ENCODE peak calls at places on chromosomes 7 and 10, in nine cellular contexts. One of them, this sample, is unnamed.

GRCh38 chr10:109701583-109702215 is 221.6 kb downstream of the XPNPEP1 start:
- DNase-seq in iris pigment epithelial cell: peak; percentile 1
- DNase-seq in ACHN: no peak
- DNase-seq in CD8-positive, alpha-beta T cell: no peak
- DNase-seq in cardiac fibroblast: no peak
- DNase-seq in GDM1: no peak
- DNase-seq in fibroblast of lung: no peak
- DNase-seq in left ventricle myocardium inferior: no peak
- DNase-seq in astrocyte of the spinal cord: no peak
- DNase-seq in this sample: no peak

GRCh38 chr10:29387269-29387668 is 98.4 kb downstream of the LYZL1 start:
- DNase-seq in cardiac fibroblast: no peak
- DNase-seq in astrocyte of the spinal cord: no peak
- DNase-seq in left ventricle myocardium inferior: no peak
- DNase-seq in iris pigment epithelial cell: no peak
- DNase-seq in CD8-positive, alpha-beta T cell: no peak
- DNase-seq in GDM1: no peak
- DNase-seq in ACHN: no peak
- DNase-seq in fibroblast of lung: no peak
- DNase-seq in this sample: no peak

GRCh38 chr7:150458235-150458634 is 7.8 kb downstream of the GIMAP8 start:
- DNase-seq in iris pigment epithelial cell: no peak
- DNase-seq in GDM1: no peak
- DNase-seq in CD8-positive, alpha-beta T cell: no peak
- DNase-seq in astrocyte of the spinal cord: no peak
- DNase-seq in left ventricle myocardium inferior: no peak
- DNase-seq in ACHN: no peak
- DNase-seq in fibroblast of lung: no peak
- DNase-seq in cardiac fibroblast: no peak
- DNase-seq in this sample: no peak

GRCh38 chr10:31896972-31897384 is 31.7 kb downstream of the ARHGAP12 start:
- DNase-seq in ACHN: no peak
- DNase-seq in GDM1: no peak
- DNase-seq in iris pigment epithelial cell: peak; percentile 46
- DNase-seq in cardiac fibroblast: peak; percentile 81
- DNase-seq in astrocyte of the spinal cord: peak; percentile 78
- DNase-seq in fibroblast of lung: peak; percentile 84
- DNase-seq in left ventricle myocardium inferior: no peak
- DNase-seq in CD8-positive, alpha-beta T cell: no peak
- DNase-seq in this sample: peak; percentile 57

GRCh38 chr7:142873281-142873784 is 12.2 kb downstream of the TRPV6 start:
- DNase-seq in astrocyte of the spinal cord: no peak
- DNase-seq in GDM1: no peak
- DNase-seq in fibroblast of lung: no peak
- DNase-seq in ACHN: peak; percentile 37
- DNase-seq in left ventricle myocardium inferior: no peak
- DNase-seq in cardiac fibroblast: peak; percentile 6
- DNase-seq in CD8-positive, alpha-beta T cell: no peak
- DNase-seq in iris pigment epithelial cell: peak; percentile 15
- DNase-seq in this sample: no peak

GRCh38 chr10:101301111-101301731 is 52.7 kb upstream of the BTRC start:
- DNase-seq in iris pigment epithelial cell: peak; percentile 57
- DNase-seq in GDM1: peak; percentile 60
- DNase-seq in cardiac fibroblast: peak; percentile 55
- DNase-seq in ACHN: peak; percentile 59
- DNase-seq in fibroblast of lung: no peak
- DNase-seq in astrocyte of the spinal cord: no peak
- DNase-seq in CD8-positive, alpha-beta T cell: peak; percentile 21
- DNase-seq in left ventricle myocardium inferior: no peak
- DNase-seq in this sample: peak; percentile 46

GRCh38 chr10:129937351-129937751 is 26.7 kb downstream of the EBF3 start:
- DNase-seq in fibroblast of lung: no peak
- DNase-seq in left ventricle myocardium inferior: peak; percentile 11
- DNase-seq in iris pigment epithelial cell: no peak
- DNase-seq in cardiac fibroblast: no peak
- DNase-seq in astrocyte of the spinal cord: no peak
- DNase-seq in CD8-positive, alpha-beta T cell: no peak
- DNase-seq in GDM1: no peak
- DNase-seq in ACHN: no peak
- DNase-seq in this sample: no peak

GRCh38 chr10:42974693-42975002 is 102.2 kb upstream of the RET start:
- DNase-seq in left ventricle myocardium inferior: no peak
- DNase-seq in ACHN: no peak
- DNase-seq in fibroblast of lung: no peak
- DNase-seq in GDM1: no peak
- DNase-seq in cardiac fibroblast: no peak
- DNase-seq in iris pigment epithelial cell: no peak
- DNase-seq in astrocyte of the spinal cord: no peak
- DNase-seq in CD8-positive, alpha-beta T cell: no peak
- DNase-seq in this sample: no peak

GRCh38 chr10:34434119-34434594 is 380.9 kb downstream of the PARD3 start:
- DNase-seq in GDM1: no peak
- DNase-seq in cardiac fibroblast: peak; percentile 84
- DNase-seq in left ventricle myocardium inferior: no peak
- DNase-seq in fibroblast of lung: peak; percentile 73
- DNase-seq in astrocyte of the spinal cord: peak; percentile 79
- DNase-seq in CD8-positive, alpha-beta T cell: no peak
- DNase-seq in iris pigment epithelial cell: peak; percentile 93
- DNase-seq in ACHN: no peak
- DNase-seq in this sample: peak; percentile 14

GRCh38 chr10:26438534-26439269 is 561 bp downstream of the APBB1IP start:
- DNase-seq in ACHN: peak; percentile 50
- DNase-seq in fibroblast of lung: peak; percentile 30
- DNase-seq in CD8-positive, alpha-beta T cell: peak; percentile 73
- DNase-seq in iris pigment epithelial cell: no peak
- DNase-seq in cardiac fibroblast: no peak
- DNase-seq in GDM1: peak; percentile 43
- DNase-seq in astrocyte of the spinal cord: no peak
- DNase-seq in left ventricle myocardium inferior: peak; percentile 34
- DNase-seq in this sample: no peak

GRCh38 chr10:122566632-122567031 is 6.1 kb downstream of the DMBT1 start:
- DNase-seq in left ventricle myocardium inferior: no peak
- DNase-seq in astrocyte of the spinal cord: no peak
- DNase-seq in ACHN: no peak
- DNase-seq in fibroblast of lung: no peak
- DNase-seq in CD8-positive, alpha-beta T cell: no peak
- DNase-seq in cardiac fibroblast: no peak
- DNase-seq in GDM1: no peak
- DNase-seq in iris pigment epithelial cell: no peak
- DNase-seq in this sample: no peak

This sample was measured in lung microvascular endothelial cell.